ENCODE peak calls at places on chromosome 12, in nine cellular contexts. X, F, O, W, S, M, C, V and R are unnamed samples.

GRCh38 chr12:48980953-48981756 is 3.0 kb downstream of the WNT1 start:
- DNase-seq in X (no peak), F (no peak), O (no peak), W (peak), S (no peak), M (peak), C (no peak), V (no peak), R (no peak)

GRCh38 chr12:74722709-74723108 is 185.1 kb downstream of the ATXN7L3B start:
- DNase-seq in X (no peak), F (no peak), O (no peak), W (no peak), S (no peak), M (no peak), C (no peak), V (no peak), R (peak)

GRCh38 chr12:62128186-62128965 is 131.8 kb upstream of the USP15 start:
- DNase-seq in X (peak), F (no peak), O (no peak), W (no peak), S (no peak), M (no peak), C (no peak), V (peak), R (no peak)

GRCh38 chr12:95653761-95654546 is 102.7 kb upstream of the USP44 start:
- DNase-seq in X (peak), F (no peak), O (peak), W (no peak), S (peak), M (peak), C (peak), V (peak), R (no peak)

GRCh38 chr12:55931780-55932545 is 1.0 kb downstream of the DGKA start:
- DNase-seq in X (peak), F (peak), O (no peak), W (peak), S (peak), M (no peak), C (no peak), V (no peak), R (no peak)

GRCh38 chr12:27081668-27082091 is 698 bp downstream of the C12orf71 start:
- DNase-seq in X (no peak), F (no peak), O (no peak), W (no peak), S (peak), M (no peak), C (no peak), V (peak), R (no peak)

GRCh38 chr12:123120452-123121166 is 30.3 kb downstream of the PITPNM2 start:
- DNase-seq in X (no peak), F (no peak), O (no peak), W (no peak), S (no peak), M (no peak), C (no peak), V (peak), R (no peak)

GRCh38 chr12:81610955-81611889 is 147.9 kb downstream of the PPFIA2 start:
- DNase-seq in X (peak), F (no peak), O (peak), W (no peak), S (no peak), M (no peak), C (no peak), V (peak), R (no peak)

GRCh38 chr12:88399811-88400210 is 180.5 kb downstream of the KITLG start:
- DNase-seq in X (no peak), F (no peak), O (no peak), W (no peak), S (no peak), M (no peak), C (no peak), V (no peak), R (no peak)

GRCh38 chr12:107472308-107472707 is 213.3 kb upstream of the PWP1 start:
- DNase-seq in X (no peak), F (no peak), O (no peak), W (peak), S (no peak), M (no peak), C (no peak), V (no peak), R (no peak)

GRCh38 chr12:53481957-53482586 is 17.2 kb downstream of the MAP3K12 start:
- DNase-seq in X (no peak), F (no peak), O (no peak), W (no peak), S (no peak), M (no peak), C (no peak), V (no peak), R (no peak)

GRCh38 chr12:127998936-127999467 is 268.0 kb upstream of the TMEM132C start:
- DNase-seq in X (no peak), F (no peak), O (no peak), W (no peak), S (peak), M (no peak), C (no peak), V (no peak), R (peak)

GRCh38 chr12:122851820-122852219 is 16.6 kb downstream of the HIP1R start:
- DNase-seq in X (peak), F (no peak), O (no peak), W (no peak), S (peak), M (no peak), C (no peak), V (peak), R (peak)

GRCh38 chr12:65891987-65892481 is 67.8 kb downstream of the HMGA2 start:
- DNase-seq in X (peak), F (peak), O (peak), W (no peak), S (peak), M (no peak), C (peak), V (peak), R (peak)

GRCh38 chr12:3332190-3332589 is 158.8 kb upstream of the PRMT8 start:
- DNase-seq in X (no peak), F (no peak), O (no peak), W (no peak), S (peak), M (no peak), C (no peak), V (no peak), R (no peak)

GRCh38 chr12:65524666-65525065 is 246.2 kb downstream of the MSRB3 start:
- DNase-seq in X (peak), F (no peak), O (peak), W (no peak), S (peak), M (no peak), C (peak), V (peak), R (peak)

GRCh38 chr12:7612851-7613250 is 52.9 kb downstream of the APOBEC1 start:
- DNase-seq in X (no peak), F (no peak), O (no peak), W (no peak), S (no peak), M (no peak), C (no peak), V (no peak), R (no peak)

GRCh38 chr12:12837025-12837872 is 24.1 kb downstream of the DDX47 start:
- DNase-seq in X (peak), F (no peak), O (peak), W (peak), S (peak), M (peak), C (peak), V (peak), R (peak)

GRCh38 chr12:15788266-15789214 is 648 bp downstream of the EPS8 start:
- DNase-seq in X (peak), F (peak), O (peak), W (no peak), S (peak), M (no peak), C (no peak), V (peak), R (peak)

GRCh38 chr12:57815177-57816000 is 3.1 kb downstream of the AVIL start:
- DNase-seq in X (no peak), F (no peak), O (no peak), W (peak), S (no peak), M (no peak), C (no peak), V (no peak), R (no peak)

GRCh38 chr12:47768323-47768811 is 4.7 kb upstream of the SLC48A1 start:
- DNase-seq in X (no peak), F (no peak), O (no peak), W (no peak), S (no peak), M (no peak), C (no peak), V (peak), R (peak)

GRCh38 chr12:132236129-132236929 is 92.1 kb downstream of the NOC4L start:
- DNase-seq in X (no peak), F (no peak), O (no peak), W (no peak), S (no peak), M (no peak), C (no peak), V (no peak), R (no peak)

GRCh38 chr12:18643673-18644072 is 94.1 kb downstream of the PLCZ1 start:
- DNase-seq in X (no peak), F (no peak), O (peak), W (no peak), S (peak), M (no peak), C (peak), V (no peak), R (no peak)

GRCh38 chr12:124032265-124032886 is 59.4 kb downstream of the ZNF664 start:
- DNase-seq in X (peak), F (no peak), O (peak), W (no peak), S (peak), M (no peak), C (no peak), V (peak), R (peak)

GRCh38 chr12:95385246-95385645 is 88.7 kb upstream of the METAP2 start:
- DNase-seq in X (no peak), F (peak), O (no peak), W (no peak), S (peak), M (no peak), C (peak), V (peak), R (no peak)

GRCh38 chr12:79844693-79845092 is 90.2 kb downstream of the PPP1R12A start:
- DNase-seq in X (peak), F (no peak), O (peak), W (no peak), S (peak), M (no peak), C (peak), V (peak), R (peak)

GRCh38 chr12:127964717-127965116 is 302.3 kb upstream of the TMEM132C start:
- DNase-seq in X (no peak), F (no peak), O (peak), W (no peak), S (peak), M (no peak), C (no peak), V (peak), R (no peak)

GRCh38 chr12:57127101-57127709 is 1.1 kb upstream of the LRP1 start:
- DNase-seq in X (no peak), F (peak), O (peak), W (peak), S (peak), M (no peak), C (no peak), V (peak), R (peak)

GRCh38 chr12:76890407-76891143 is 11.8 kb upstream of the CSRP2 start:
- DNase-seq in X (no peak), F (no peak), O (no peak), W (peak), S (no peak), M (no peak), C (no peak), V (no peak), R (no peak)

GRCh38 chr12:39355841-39356240 is 87.1 kb downstream of the KIF21A start:
- DNase-seq in X (no peak), F (no peak), O (no peak), W (no peak), S (no peak), M (no peak), C (no peak), V (no peak), R (no peak)

GRCh38 chr12:1474059-1474537 is 120.3 kb downstream of the FBXL14 start:
- DNase-seq in X (peak), F (no peak), O (peak), W (no peak), S (peak), M (no peak), C (peak), V (peak), R (peak)

GRCh38 chr12:92608418-92609091 is 94.2 kb upstream of the PLEKHG7 start:
- DNase-seq in X (peak), F (no peak), O (peak), W (no peak), S (peak), M (no peak), C (no peak), V (peak), R (peak)

GRCh38 chr12:25817166-25817565 is 141.3 kb upstream of the RASSF8 start:
- DNase-seq in X (no peak), F (no peak), O (no peak), W (no peak), S (no peak), M (no peak), C (no peak), V (peak), R (no peak)

GRCh38 chr12:124625867-124626675 is 58.7 kb upstream of the NCOR2 start:
- DNase-seq in X (peak), F (peak), O (peak), W (no peak), S (peak), M (no peak), C (peak), V (peak), R (peak)

GRCh38 chr12:68958337-68958736 is 25.4 kb upstream of the CPM start:
- DNase-seq in X (no peak), F (no peak), O (no peak), W (no peak), S (no peak), M (no peak), C (no peak), V (no peak), R (no peak)